ENCODE peak calls at places on chromosomes 12 and 14, in seven cellular contexts. C, X, N, O, D, I and T are unnamed samples.
A peak's percentile ranks its signal among the peaks of the same experiment; 100 is the strongest.

GRCh38 chr12:32906407-32907165 is 10.0 kb upstream of the PKP2 start:
- DNase-seq in O (no peak), D (no peak), X (no peak), N (no peak), C (no peak), I (no peak), T (no peak)

GRCh38 chr12:20602671-20603402 is 92.3 kb upstream of the SLCO1C1 start:
- DNase-seq in C (peak; percentile 56), N (no peak), I (no peak), X (peak; percentile 77), D (no peak), O (no peak), T (no peak)

GRCh38 chr14:53951661-53952265 is 4.9 kb downstream of the BMP4 start:
- DNase-seq in X (peak; percentile 36), D (no peak), C (peak; percentile 45), N (no peak), O (no peak), I (no peak), T (no peak)

GRCh38 chr12:95492462-95492861 is 18.5 kb downstream of the METAP2 start:
- DNase-seq in C (no peak), O (no peak), N (no peak), I (no peak), D (no peak), X (no peak), T (no peak)

GRCh38 chr12:15677696-15678095 is 111.5 kb downstream of the EPS8 start:
- DNase-seq in D (no peak), N (no peak), X (no peak), O (no peak), C (no peak), I (no peak), T (no peak)

GRCh38 chr12:7859552-7859951 is 13.2 kb downstream of the SLC2A14 start:
- DNase-seq in N (no peak), O (no peak), I (no peak), D (no peak), C (peak; percentile 66), X (no peak), T (no peak)

GRCh38 chr12:52364901-52365489 is 2.3 kb downstream of the KRT85 start:
- DNase-seq in X (no peak), I (no peak), D (no peak), N (no peak), O (no peak), C (no peak), T (no peak)

GRCh38 chr12:91380651-91381050 is 198.0 kb upstream of the DCN start:
- DNase-seq in X (peak; percentile 46), C (no peak), I (no peak), D (no peak), O (no peak), N (no peak), T (no peak)

GRCh38 chr12:69331846-69332684 is 16.1 kb upstream of the LYZ start:
- DNase-seq in C (no peak), X (no peak), D (no peak), O (no peak), I (no peak), N (no peak), T (peak; percentile 52)

GRCh38 chr14:103144085-103144484 is 20.8 kb downstream of the TNFAIP2 start:
- DNase-seq in C (peak; percentile 69), N (no peak), O (no peak), D (no peak), X (no peak), I (no peak), T (no peak)

GRCh38 chr12:123250471-123251383 is 17.5 kb downstream of the MTRFR start:
- DNase-seq in I (no peak), D (peak; percentile 55), O (peak; percentile 94), N (no peak), C (no peak), X (no peak), T (peak; percentile 69)

GRCh38 chr14:21771671-21772070 is 98.1 kb upstream of the OR4E1 start:
- DNase-seq in I (no peak), C (no peak), O (no peak), N (no peak), D (no peak), X (no peak), T (peak; percentile 86)

GRCh38 chr12:108572166-108572790 is 9.9 kb downstream of the ISCU start:
- DNase-seq in O (no peak), N (no peak), X (no peak), C (no peak), D (no peak), I (no peak), T (peak; percentile 48)

GRCh38 chr14:75282166-75282547 is 3.5 kb downstream of the FOS start:
- DNase-seq in I (peak; percentile 64), D (no peak), N (no peak), O (no peak), X (no peak), C (peak; percentile 98), T (peak; percentile 52)

GRCh38 chr12:15011162-15011561 is 38.3 kb downstream of the PDE6H start:
- DNase-seq in I (no peak), D (no peak), O (no peak), N (no peak), X (no peak), C (no peak), T (peak; percentile 64)

GRCh38 chr14:101500681-101501080 is 60.6 kb upstream of the DIO3 start:
- DNase-seq in C (no peak), O (no peak), I (no peak), N (no peak), D (no peak), X (no peak), T (no peak)

GRCh38 chr14:25055998-25056687 is 6.2 kb upstream of the STXBP6 start:
- DNase-seq in C (no peak), X (no peak), D (no peak), I (no peak), N (no peak), O (no peak), T (no peak)

GRCh38 chr12:47067176-47067575 is 12.2 kb upstream of the PCED1B start:
- DNase-seq in N (no peak), O (no peak), C (no peak), I (no peak), D (no peak), X (no peak), T (no peak)

GRCh38 chr14:90168425-90169105 is 87.8 kb upstream of the PSMC1 start:
- DNase-seq in I (no peak), C (peak; percentile 7), D (no peak), O (no peak), X (no peak), N (no peak), T (no peak)

GRCh38 chr12:22160396-22161003 is 114.5 kb downstream of the CMAS start:
- DNase-seq in N (no peak), I (no peak), O (no peak), X (no peak), C (no peak), D (no peak), T (no peak)

GRCh38 chr12:7190268-7191055 is 976 bp downstream of the PEX5 start:
- DNase-seq in N (no peak), C (peak; percentile 20), I (peak; percentile 15), O (no peak), X (no peak), D (peak; percentile 17), T (peak; percentile 72)

GRCh38 chr14:64422006-64422405 is 33.9 kb downstream of the MTHFD1 start:
- DNase-seq in X (no peak), O (no peak), C (no peak), N (no peak), I (no peak), D (no peak), T (no peak)

GRCh38 chr12:48105321-48105866 is 485 bp downstream of the SENP1 start:
- DNase-seq in D (no peak), O (peak; percentile 27), N (peak; percentile 3), C (no peak), I (peak; percentile 54), X (peak; percentile 56), T (peak; percentile 93)

GRCh38 chr12:51475543-51475942 is 50.9 kb downstream of the SLC4A8 start:
- DNase-seq in I (no peak), X (no peak), O (no peak), C (no peak), N (no peak), D (no peak), T (no peak)

GRCh38 chr14:33957299-33957698 is 6.4 kb upstream of the EGLN3 start:
- DNase-seq in N (no peak), O (no peak), X (no peak), C (no peak), D (no peak), I (no peak), T (no peak)

GRCh38 chr12:123101467-123102004 is 49.4 kb downstream of the PITPNM2 start:
- DNase-seq in N (no peak), I (no peak), O (peak; percentile 81), C (no peak), X (no peak), D (no peak), T (no peak)

GRCh38 chr14:93972618-93973205 is 3.7 kb downstream of the ASB2 start:
- DNase-seq in C (no peak), O (no peak), D (no peak), I (no peak), N (no peak), X (no peak), T (no peak)

GRCh38 chr12:70449074-70449757 is 83.1 kb downstream of the KCNMB4 start:
- DNase-seq in X (no peak), N (no peak), O (no peak), D (no peak), C (no peak), I (no peak), T (peak; percentile 81)